ENCODE peak calls at places on chromosome 1, in seven cellular contexts. X, J, L, C, Q, Z and Y are unnamed samples.
A peak's percentile ranks its signal among the peaks of the same experiment; 100 is the strongest.

GRCh38 chr1:26686795-26687194 is 9.0 kb upstream of the ARID1A start:
- DNase-seq in Q (no peak), X (no peak), C (no peak), L (no peak), J (peak; percentile 36), Z (no peak), Y (no peak)

GRCh38 chr1:6273380-6273891 is 12.5 kb upstream of the GPR153 start:
- DNase-seq in C (no peak), X (no peak), Z (no peak), J (peak; percentile 81), L (peak; percentile 35), Q (no peak), Y (no peak)

GRCh38 chr1:62142550-62142949 is 52.1 kb upstream of the L1TD1 start:
- DNase-seq in X (no peak), C (no peak), Z (no peak), J (peak; percentile 45), Q (peak; percentile 15), L (no peak), Y (no peak)

GRCh38 chr1:226201029-226201593 is 14.6 kb upstream of the ACBD3 start:
- DNase-seq in Z (no peak), L (no peak), C (no peak), Q (no peak), J (peak; percentile 11), X (no peak), Y (no peak)

GRCh38 chr1:46193984-46194570 is 4.2 kb downstream of the POMGNT1 start:
- DNase-seq in J (no peak), C (no peak), Q (no peak), L (no peak), Z (no peak), X (no peak), Y (no peak)

GRCh38 chr1:78765489-78765888 is 115.9 kb downstream of the IFI44 start:
- DNase-seq in C (no peak), J (no peak), X (no peak), Q (no peak), Z (no peak), L (no peak), Y (no peak)

GRCh38 chr1:2803931-2804627 is 2.6 kb upstream of the TTC34 start:
- DNase-seq in Z (no peak), J (no peak), Q (no peak), C (no peak), L (no peak), X (no peak), Y (no peak)

GRCh38 chr1:53949651-53950050 is 3.5 kb downstream of the LRRC42 start:
- DNase-seq in Q (no peak), X (peak; percentile 53), C (no peak), J (no peak), L (no peak), Z (no peak), Y (no peak)

GRCh38 chr1:160657477-160657820 is 10.6 kb upstream of the SLAMF1 start:
- DNase-seq in C (no peak), Q (no peak), L (no peak), X (no peak), Z (no peak), J (no peak), Y (no peak)

GRCh38 chr1:93578433-93578830 is 103.2 kb downstream of the BCAR3 start:
- DNase-seq in Z (no peak), L (no peak), C (no peak), J (no peak), Q (no peak), X (no peak), Y (no peak)

GRCh38 chr1:33045814-33046213 is 9.1 kb upstream of the AK2 start:
- DNase-seq in X (no peak), Z (no peak), J (peak; percentile 34), Q (no peak), C (no peak), L (no peak), Y (no peak)

GRCh38 chr1:34101151-34101550 is 63.9 kb downstream of the CSMD2 start:
- DNase-seq in L (no peak), Z (no peak), X (no peak), J (peak; percentile 86), C (no peak), Q (no peak), Y (no peak)